ENCODE peak calls at places on chromosomes 3 and 15, in ten cellular contexts. One of them, this sample, is unnamed.

GRCh38 chr15:57647791-57648130 is 56.1 kb downstream of the MYZAP start:
- DNase-seq in dorsolateral prefrontal cortex: no peak
- DNase-seq in ecto neural progenitor cell: no peak
- DNase-seq in globus pallidus: no peak
- DNase-seq in effector memory CD4-positive, alpha-beta T cell: no peak
- DNase-seq in cardiac septum: no peak
- DNase-seq in nephron progenitor cell: peak
- DNase-seq in HTR-8/SVneo: peak
- DNase-seq in fibroblast of lung: peak
- DNase-seq in frontal cortex: no peak
- DNase-seq in this sample: peak

GRCh38 chr15:82314769-82315518 is 34.3 kb downstream of the GOLGA6L10 start:
- DNase-seq in dorsolateral prefrontal cortex: no peak
- DNase-seq in ecto neural progenitor cell: no peak
- DNase-seq in globus pallidus: no peak
- DNase-seq in effector memory CD4-positive, alpha-beta T cell: no peak
- DNase-seq in cardiac septum: peak
- DNase-seq in nephron progenitor cell: no peak
- DNase-seq in HTR-8/SVneo: no peak
- DNase-seq in fibroblast of lung: no peak
- DNase-seq in frontal cortex: no peak
- DNase-seq in this sample: no peak

GRCh38 chr3:194346035-194346434 is 5.1 kb downstream of the CPN2 start:
- DNase-seq in dorsolateral prefrontal cortex: no peak
- DNase-seq in ecto neural progenitor cell: no peak
- DNase-seq in globus pallidus: no peak
- DNase-seq in effector memory CD4-positive, alpha-beta T cell: no peak
- DNase-seq in cardiac septum: no peak
- DNase-seq in nephron progenitor cell: no peak
- DNase-seq in HTR-8/SVneo: no peak
- DNase-seq in fibroblast of lung: no peak
- DNase-seq in frontal cortex: no peak
- DNase-seq in this sample: no peak

GRCh38 chr15:31456329-31457060 is 129.9 kb downstream of the KLF13 start:
- DNase-seq in dorsolateral prefrontal cortex: no peak
- DNase-seq in ecto neural progenitor cell: no peak
- DNase-seq in globus pallidus: no peak
- DNase-seq in effector memory CD4-positive, alpha-beta T cell: no peak
- DNase-seq in cardiac septum: peak
- DNase-seq in nephron progenitor cell: no peak
- DNase-seq in HTR-8/SVneo: no peak
- DNase-seq in fibroblast of lung: no peak
- DNase-seq in frontal cortex: no peak
- DNase-seq in this sample: no peak

GRCh38 chr15:80803580-80804525 is 24.7 kb downstream of the CEMIP start:
- DNase-seq in dorsolateral prefrontal cortex: no peak
- DNase-seq in ecto neural progenitor cell: no peak
- DNase-seq in globus pallidus: no peak
- DNase-seq in effector memory CD4-positive, alpha-beta T cell: no peak
- DNase-seq in cardiac septum: no peak
- DNase-seq in nephron progenitor cell: no peak
- DNase-seq in HTR-8/SVneo: no peak
- DNase-seq in fibroblast of lung: peak
- DNase-seq in frontal cortex: no peak
- DNase-seq in this sample: no peak

GRCh38 chr3:60660026-60660425 is 591.2 kb downstream of the FHIT start:
- DNase-seq in dorsolateral prefrontal cortex: no peak
- DNase-seq in ecto neural progenitor cell: no peak
- DNase-seq in globus pallidus: no peak
- DNase-seq in effector memory CD4-positive, alpha-beta T cell: no peak
- DNase-seq in cardiac septum: no peak
- DNase-seq in nephron progenitor cell: no peak
- DNase-seq in HTR-8/SVneo: no peak
- DNase-seq in fibroblast of lung: no peak
- DNase-seq in frontal cortex: no peak
- DNase-seq in this sample: no peak

GRCh38 chr15:55907797-55908196 is 85.6 kb downstream of the NEDD4 start:
- DNase-seq in dorsolateral prefrontal cortex: no peak
- DNase-seq in ecto neural progenitor cell: no peak
- DNase-seq in globus pallidus: no peak
- DNase-seq in effector memory CD4-positive, alpha-beta T cell: no peak
- DNase-seq in cardiac septum: no peak
- DNase-seq in nephron progenitor cell: no peak
- DNase-seq in HTR-8/SVneo: peak
- DNase-seq in fibroblast of lung: peak
- DNase-seq in frontal cortex: no peak
- DNase-seq in this sample: peak

GRCh38 chr3:87307805-87308204 is 31.4 kb upstream of the POU1F1 start:
- DNase-seq in dorsolateral prefrontal cortex: no peak
- DNase-seq in ecto neural progenitor cell: no peak
- DNase-seq in globus pallidus: no peak
- DNase-seq in effector memory CD4-positive, alpha-beta T cell: no peak
- DNase-seq in cardiac septum: no peak
- DNase-seq in nephron progenitor cell: no peak
- DNase-seq in HTR-8/SVneo: no peak
- DNase-seq in fibroblast of lung: no peak
- DNase-seq in frontal cortex: no peak
- DNase-seq in this sample: no peak

GRCh38 chr3:119613201-119613600 is 15.5 kb downstream of the PLA1A start:
- DNase-seq in dorsolateral prefrontal cortex: no peak
- DNase-seq in ecto neural progenitor cell: no peak
- DNase-seq in globus pallidus: no peak
- DNase-seq in effector memory CD4-positive, alpha-beta T cell: no peak
- DNase-seq in cardiac septum: no peak
- DNase-seq in nephron progenitor cell: no peak
- DNase-seq in HTR-8/SVneo: no peak
- DNase-seq in fibroblast of lung: no peak
- DNase-seq in frontal cortex: no peak
- DNase-seq in this sample: no peak

GRCh38 chr3:170780955-170781354 is 89.0 kb downstream of the RPL22L1 start:
- DNase-seq in dorsolateral prefrontal cortex: no peak
- DNase-seq in ecto neural progenitor cell: no peak
- DNase-seq in globus pallidus: no peak
- DNase-seq in effector memory CD4-positive, alpha-beta T cell: no peak
- DNase-seq in cardiac septum: no peak
- DNase-seq in nephron progenitor cell: no peak
- DNase-seq in HTR-8/SVneo: no peak
- DNase-seq in fibroblast of lung: no peak
- DNase-seq in frontal cortex: no peak
- DNase-seq in this sample: peak